ENCODE peak calls at places on chromosomes 11 and 22, in four cellular contexts. U is heart right ventricle, J is A549, A is MM.1S. N is an unnamed sample.

GRCh38 chr11:44632466-44633123 is 67.1 kb downstream of the CD82 start:
- DNase-seq in U (peak; percentile 51), A (no peak), J (peak; percentile 56), N (no peak)

GRCh38 chr11:17389205-17389956 is 922 bp upstream of the KCNJ11 start:
- DNase-seq in J (peak; percentile 70), A (peak; percentile 83), U (peak; percentile 78), N (peak; percentile 74)

GRCh38 chr11:75576445-75577049 is 14.5 kb downstream of the SERPINH1 start:
- DNase-seq in A (no peak), J (peak; percentile 70), U (no peak), N (no peak)

GRCh38 chr11:1222491-1223345 is at the start of gene MUC5B:
- DNase-seq in U (peak; percentile 13), A (no peak), J (peak; percentile 83), N (no peak)

GRCh38 chr11:76802151-76802550 is 19.0 kb downstream of the TSKU start:
- DNase-seq in U (no peak), J (no peak), A (no peak), N (no peak)

GRCh38 chr11:64959498-64959897 is 12.4 kb downstream of the MAJIN start:
- DNase-seq in U (no peak), J (no peak), A (no peak), N (no peak)

GRCh38 chr22:32389685-32390084 is 22.4 kb downstream of the RTCB start:
- DNase-seq in U (no peak), A (no peak), J (peak; percentile 12), N (no peak)

GRCh38 chr11:84383571-84383970 is 1097.4 kb upstream of the CCDC90B start:
- DNase-seq in U (no peak), A (no peak), J (no peak), N (no peak)

GRCh38 chr11:70087446-70088167 is 9.5 kb downstream of the ANO1 start:
- DNase-seq in J (no peak), A (no peak), U (no peak), N (no peak)

GRCh38 chr11:45904309-45904915 is 2.7 kb downstream of the FREY1 start:
- DNase-seq in U (no peak), A (no peak), J (no peak), N (no peak)

GRCh38 chr22:27779650-27780049 is 21.9 kb downstream of the MN1 start:
- DNase-seq in U (no peak), J (no peak), A (no peak), N (no peak)

GRCh38 chr11:69642549-69642912 is 1.6 kb downstream of the CCND1 start:
- DNase-seq in A (peak; percentile 32), J (no peak), U (peak; percentile 55), N (peak; percentile 25)

GRCh38 chr11:57426439-57426753 is 525 bp downstream of the SLC43A3 start:
- DNase-seq in J (no peak), A (no peak), U (no peak), N (no peak)

GRCh38 chr11:13883042-13883441 is 79.5 kb upstream of the SPON1 start:
- DNase-seq in U (no peak), J (no peak), A (peak; percentile 33), N (no peak)

GRCh38 chr22:32501797-32502290 is 27.2 kb downstream of the FBXO7 start:
- DNase-seq in J (no peak), U (no peak), A (no peak), N (no peak)

GRCh38 chr11:409600-410471 is 5.0 kb downstream of the SIGIRR start:
- DNase-seq in A (no peak), U (no peak), J (no peak), N (no peak)

GRCh38 chr11:128687321-128687720 is 6.6 kb upstream of the FLI1 start:
- DNase-seq in A (no peak), J (no peak), U (peak; percentile 58), N (no peak)

GRCh38 chr11:7020183-7020917 is at the start of the genes NLRP14 and ZNF214:
- DNase-seq in J (peak; percentile 90), A (peak; percentile 26), U (peak; percentile 91), N (no peak)

GRCh38 chr11:73578786-73579185 is 19.1 kb downstream of the FAM168A start:
- DNase-seq in J (no peak), A (no peak), U (no peak), N (no peak)

GRCh38 chr22:50017701-50018224 is 5.2 kb upstream of the IL17REL start:
- DNase-seq in J (no peak), U (no peak), A (no peak), N (no peak)

GRCh38 chr11:3037041-3037944 is 19.9 kb downstream of the CARS1 start:
- DNase-seq in A (peak; percentile 53), J (peak; percentile 75), U (peak; percentile 83), N (no peak)

GRCh38 chr11:29780756-29781155 is 236.1 kb downstream of the KCNA4 start:
- DNase-seq in A (no peak), U (peak; percentile 29), J (no peak), N (no peak)

GRCh38 chr11:4699697-4700435 is 2.2 kb upstream of the OR51E2 start:
- DNase-seq in J (no peak), A (peak; percentile 78), U (no peak), N (no peak)

GRCh38 chr11:94130589-94131362 is 2.1 kb downstream of the PANX1 start:
- DNase-seq in U (no peak), J (no peak), A (no peak), N (no peak)

GRCh38 chr11:122995526-122995925 is 13.9 kb upstream of the BSX start:
- DNase-seq in A (no peak), J (no peak), U (no peak), N (no peak)

GRCh38 chr11:78801161-78801884 is 226.7 kb upstream of the NARS2 start:
- DNase-seq in U (no peak), J (peak; percentile 43), A (no peak), N (no peak)

GRCh38 chr11:119426142-119426541 is 3.2 kb upstream of the THY1 start:
- DNase-seq in A (no peak), U (no peak), J (no peak), N (no peak)

GRCh38 chr11:115990004-115990447 is 485.8 kb upstream of the CADM1 start:
- DNase-seq in J (peak; percentile 2), A (no peak), U (peak; percentile 27), N (no peak)

GRCh38 chr22:26672060-26672471 is 14.7 kb downstream of the MIAT start:
- DNase-seq in A (no peak), U (no peak), J (no peak), N (peak; percentile 24)

GRCh38 chr22:19820880-19821522 is 33.7 kb downstream of the GNB1L start:
- DNase-seq in U (no peak), J (no peak), A (no peak), N (no peak)

GRCh38 chr22:39405346-39406085 is 5.9 kb downstream of the TAB1 start:
- DNase-seq in U (no peak), J (no peak), A (no peak), N (no peak)

GRCh38 chr11:33323421-33323820 is 66.2 kb downstream of the HIPK3 start:
- DNase-seq in J (no peak), A (no peak), U (no peak), N (no peak)
- TF ChIP-seq CTCF in J (no peak), A (no peak), U (no peak), N (no peak)

GRCh38 chr11:111417766-111418435 is 38.8 kb upstream of the POU2AF1 start:
- DNase-seq in A (peak; percentile 95), J (no peak), U (peak; percentile 26), N (no peak)
- H3K27ac ChIP-seq in A (peak overlapping the region; percentile 96), J (no peak overlapping the region), U (no peak overlapping the region), N (no peak overlapping the region)

DNA sequence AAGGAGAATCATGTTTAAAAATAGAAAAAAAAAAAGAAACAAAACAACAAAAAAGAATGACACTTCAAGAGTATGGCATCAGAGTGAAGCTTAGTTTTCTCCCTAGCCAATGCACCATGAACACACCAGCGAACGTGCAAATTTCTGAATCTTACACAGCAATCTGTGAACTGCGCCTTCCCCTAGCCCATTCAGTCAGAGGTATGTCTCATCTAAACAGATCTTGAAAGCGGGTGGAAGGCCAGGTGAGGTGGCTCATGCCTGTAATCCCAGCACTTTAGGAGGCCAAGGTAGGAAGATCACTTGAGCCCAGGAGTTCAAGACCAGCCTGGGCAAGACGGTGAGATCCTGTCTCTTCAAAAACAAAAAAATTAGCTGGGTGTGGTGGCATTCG is 113.1 kb downstream of the MICAL3 start:
- DNase-seq in U (no peak), J (no peak), A (no peak), N (no peak)
- H3K9me3 ChIP-seq in U (no peaks in the 10 kb centered on the region), J (no peaks in the 10 kb centered on the region), A (no peaks in the 10 kb centered on the region), N (no peaks in the 10 kb centered on the region)

GRCh38 chr11:8067929-8068575 is 13.0 kb upstream of the TUB start:
- DNase-seq in J (no peak), A (no peak), U (no peak), N (no peak)

GRCh38 chr11:8069771-8070170 is 11.2 kb upstream of the TUB start:
- DNase-seq in J (no peak), A (no peak), U (no peak), N (no peak)

GRCh38 chr11:8071616-8072581 is 9.1 kb upstream of the TUB start:
- DNase-seq in J (no peak), A (no peak), U (no peak), N (no peak)

GRCh38 chr11:8068605-8069221 is 12.3 kb upstream of the TUB start:
- DNase-seq in U (peak; percentile 50), J (peak; percentile 17), A (no peak), N (no peak)

GRCh38 chr11:8070417-8071101 is 10.5 kb upstream of the TUB start:
- DNase-seq in J (peak; percentile 34), A (no peak), U (no peak), N (no peak)
- TF ChIP-seq CTCF in J (peak; percentile 28), A (peak; percentile 24), U (peak; percentile 50), N (no peak)

GRCh38 chr11:8776209-8776608 is 93.6 kb downstream of the RPL27A start:
- DNase-seq in U (no peak), A (no peak), J (no peak), N (no peak)
- H3K27ac ChIP-seq in U (peak overlapping the region; percentile 76), A (no peak overlapping the region), J (no peak overlapping the region), N (no peak overlapping the region)

GRCh38 chr11:62217191-62217748 is 8.8 kb downstream of the SCGB2A1 start:
- DNase-seq in A (peak; percentile 27), U (no peak), J (peak; percentile 46), N (no peak)
- H3K9me3 ChIP-seq in A (no peaks in the 10 kb centered on the region), U (no peaks in the 10 kb centered on the region), J (peaks cover 5% of the 10 kb centered on the region), N (peaks cover 6% of the 10 kb centered on the region)